ENCODE peak calls at places on chromosomes 16 and 17, in five cellular contexts. X is EL, F is neuronal stem cell, Y is HTR-8/SVneo, P is iris pigment epithelial cell. N is an unnamed sample.

GRCh38 chr17:73710095-73710592 is 65.9 kb upstream of the SDK2 start:
- DNase-seq in F (peak), Y (peak), P (peak), X (no peak), N (peak)

GRCh38 chr17:76147211-76148014 is 6.4 kb upstream of the FOXJ1 start:
- DNase-seq in Y (peak), P (peak), X (peak), F (no peak), N (no peak)

GRCh38 chr16:23071202-23072083 is 77.8 kb downstream of the USP31 start:
- DNase-seq in F (no peak), P (peak), Y (no peak), X (no peak), N (peak)

GRCh38 chr16:13270602-13271001 is 369.2 kb downstream of the SHISA9 start:
- DNase-seq in X (no peak), Y (no peak), P (no peak), F (no peak), N (no peak)

GRCh38 chr16:30025574-30025973 is 2.6 kb downstream of the C16orf92 start:
- DNase-seq in X (no peak), Y (no peak), F (no peak), P (no peak), N (no peak)

GRCh38 chr16:27198451-27199234 is 4.7 kb upstream of the KDM8 start:
- DNase-seq in Y (no peak), X (no peak), P (no peak), F (no peak), N (no peak)

GRCh38 chr16:68921654-68922053 is 78.3 kb downstream of the TANGO6 start:
- DNase-seq in F (no peak), P (peak), Y (peak), X (peak), N (no peak)

GRCh38 chr17:6815775-6816174 is 15.8 kb downstream of the TEKT1 start:
- DNase-seq in P (no peak), F (no peak), Y (no peak), X (no peak), N (no peak)

GRCh38 chr17:50922107-50922506 is 56.0 kb upstream of the TOB1 start:
- DNase-seq in P (no peak), X (peak), F (no peak), Y (no peak), N (no peak)

GRCh38 chr16:15775663-15776304 is 81.0 kb downstream of the MYH11 start:
- DNase-seq in F (no peak), Y (no peak), P (no peak), X (peak), N (no peak)

GRCh38 chr17:1252203-1252608 is 18.0 kb upstream of the BHLHA9 start:
- DNase-seq in P (no peak), X (no peak), Y (no peak), F (no peak), N (peak)

GRCh38 chr17:43967251-43967875 is 13.6 kb upstream of the PYY start:
- DNase-seq in P (no peak), F (no peak), X (no peak), Y (no peak), N (no peak)

GRCh38 chr16:84952335-84953050 is 58.8 kb downstream of the ZDHHC7 start:
- DNase-seq in Y (peak), F (peak), P (peak), X (peak), N (peak)

GRCh38 chr17:38476549-38476948 is 48.3 kb downstream of the ARHGAP23 start:
- DNase-seq in F (no peak), P (peak), Y (no peak), X (no peak), N (no peak)

GRCh38 chr17:17682737-17683675 is 1.7 kb downstream of the RAI1 start:
- DNase-seq in F (no peak), P (peak), Y (no peak), X (peak), N (peak)

GRCh38 chr16:58379736-58380135 is 12.5 kb upstream of the GINS3 start:
- DNase-seq in P (no peak), Y (no peak), F (no peak), X (no peak), N (no peak)

GRCh38 chr16:66328282-66328681 is 38.2 kb upstream of the CDH5 start:
- DNase-seq in P (no peak), F (no peak), X (no peak), Y (no peak), N (no peak)

GRCh38 chr17:50768348-50768761 is 1.0 kb upstream of the ANKRD40CL start:
- DNase-seq in X (no peak), F (no peak), Y (no peak), P (no peak), N (no peak)

GRCh38 chr16:82639263-82639662 is 12.5 kb downstream of the CDH13 start:
- DNase-seq in F (no peak), X (no peak), Y (no peak), P (no peak), N (no peak)

GRCh38 chr16:53518550-53519416 is 15.8 kb upstream of the AKTIP start:
- DNase-seq in Y (peak), X (peak), P (peak), F (no peak), N (peak)

GRCh38 chr16:67137605-67138004 is 13.2 kb downstream of the B3GNT9 start:
- DNase-seq in X (no peak), F (no peak), Y (no peak), P (peak), N (no peak)

GRCh38 chr17:40373324-40373723 is 8.8 kb upstream of the GJD3 start:
- DNase-seq in X (no peak), Y (no peak), P (peak), F (no peak), N (no peak)

GRCh38 chr16:14345512-14346115 is 274.5 kb downstream of the MRTFB start:
- DNase-seq in Y (no peak), P (no peak), F (no peak), X (no peak), N (no peak)

GRCh38 chr16:75052481-75053211 is 53.8 kb downstream of the ZNRF1 start:
- DNase-seq in Y (no peak), X (no peak), F (no peak), P (no peak), N (no peak)

GRCh38 chr16:263944-264343 is 11.8 kb downstream of the RGS11 start:
- DNase-seq in F (no peak), X (no peak), P (no peak), Y (no peak), N (no peak)

GRCh38 chr17:48634446-48635208 is 8.5 kb upstream of the HOXB9 start:
- DNase-seq in Y (no peak), X (no peak), F (no peak), P (no peak), N (no peak)

GRCh38 chr16:84277244-84277823 is 17.3 kb upstream of the WFDC1 start:
- DNase-seq in F (peak), X (peak), P (peak), Y (peak), N (peak)

GRCh38 chr17:76867578-76868175 is 527 bp upstream of the MGAT5B start:
- DNase-seq in X (peak), Y (no peak), P (peak), F (no peak), N (no peak)

GRCh38 chr16:30948956-30949654 is at the start of gene ORAI3:
- DNase-seq in Y (peak), X (peak), P (peak), F (peak), N (peak)

GRCh38 chr16:53768167-53768566 is 64.2 kb downstream of the FTO start:
- DNase-seq in P (peak), Y (no peak), X (no peak), F (no peak), N (no peak)

GRCh38 chr17:76304226-76305134 is 3.6 kb downstream of the QRICH2 start:
- DNase-seq in F (no peak), X (no peak), P (no peak), Y (no peak), N (no peak)

GRCh38 chr16:85988723-85989313 is 89.9 kb downstream of the IRF8 start:
- DNase-seq in F (no peak), P (no peak), Y (no peak), X (no peak), N (no peak)

GRCh38 chr17:48123776-48124388 is 16.3 kb downstream of the SNX11 start:
- DNase-seq in Y (no peak), F (no peak), P (no peak), X (no peak), N (no peak)

GRCh38 chr17:1179635-1180433 is at the start of gene ABR:
- DNase-seq in X (peak), P (peak), Y (peak), F (peak), N (peak)